ENCODE peak calls at places on chromosomes 2 and 18, in ten cellular contexts. U is body of pancreas, E is HCT116, R is fibroblast of lung, M is MM.1S, G is tibial artery, P is hepatocyte, T is astrocyte, F is uterus, J is testis. Q is an unnamed sample.

GRCh38 chr2:165791811-165792454 is 2.1 kb downstream of the GALNT3 start:
- DNase-seq in U (no peak), E (no peak), R (peak; percentile 82), M (no peak), G (no peak), P (no peak), T (peak; percentile 78), F (no peak), J (no peak), Q (no peak)

GRCh38 chr18:9648431-9649163 is 34.2 kb upstream of the PPP4R1 start:
- DNase-seq in U (no peak), E (no peak), R (no peak), M (no peak), G (no peak), P (no peak), T (no peak), F (no peak), J (no peak), Q (no peak)

GRCh38 chr18:34729264-34729663 is 19.2 kb downstream of the DTNA start:
- DNase-seq in U (no peak), E (peak; percentile 29), R (peak; percentile 36), M (no peak), G (no peak), P (peak; percentile 75), T (no peak), F (no peak), J (peak; percentile 14), Q (no peak)

GRCh38 chr18:22074343-22075070 is 94.9 kb upstream of the GATA6 start:
- DNase-seq in U (no peak), E (no peak), R (no peak), M (no peak), G (peak; percentile 13), P (no peak), T (no peak), F (no peak), J (no peak), Q (no peak)

GRCh38 chr18:3005462-3005861 is 7.5 kb downstream of the LPIN2 start:
- DNase-seq in U (no peak), E (no peak), R (no peak), M (no peak), G (no peak), P (no peak), T (no peak), F (no peak), J (no peak), Q (no peak)

GRCh38 chr2:47313141-47313691 is 89.7 kb upstream of the MSH2 start:
- DNase-seq in U (no peak), E (peak; percentile 50), R (no peak), M (no peak), G (peak; percentile 16), P (peak; percentile 87), T (peak; percentile 38), F (no peak), J (no peak), Q (peak; percentile 39)

GRCh38 chr2:239309398-239310245 is 91.2 kb downstream of the HDAC4 start:
- DNase-seq in U (peak; percentile 7), E (no peak), R (no peak), M (no peak), G (peak; percentile 72), P (no peak), T (no peak), F (peak; percentile 31), J (peak; percentile 14), Q (peak; percentile 68)

GRCh38 chr2:45814528-45814927 is 163.1 kb downstream of the PRKCE start:
- DNase-seq in U (no peak), E (no peak), R (no peak), M (no peak), G (no peak), P (no peak), T (no peak), F (peak; percentile 54), J (no peak), Q (peak; percentile 26)

GRCh38 chr2:75006041-75006440 is 47.6 kb downstream of the POLE4 start:
- DNase-seq in U (no peak), E (no peak), R (no peak), M (no peak), G (no peak), P (no peak), T (no peak), F (no peak), J (no peak), Q (no peak)

GRCh38 chr2:75003276-75003675 is 44.8 kb downstream of the POLE4 start:
- DNase-seq in U (no peak), E (no peak), R (peak; percentile 9), M (no peak), G (no peak), P (peak; percentile 27), T (peak; percentile 7), F (no peak), J (no peak), Q (no peak)

GRCh38 chr2:75002007-75002406 is 43.6 kb downstream of the POLE4 start:
- DNase-seq in U (no peak), E (no peak), R (no peak), M (no peak), G (no peak), P (peak; percentile 39), T (no peak), F (no peak), J (no peak), Q (no peak)

GRCh38 chr2:75007061-75007460 is 48.6 kb downstream of the POLE4 start:
- DNase-seq in U (no peak), E (no peak), R (no peak), M (no peak), G (no peak), P (no peak), T (no peak), F (no peak), J (no peak), Q (no peak)

DNA sequence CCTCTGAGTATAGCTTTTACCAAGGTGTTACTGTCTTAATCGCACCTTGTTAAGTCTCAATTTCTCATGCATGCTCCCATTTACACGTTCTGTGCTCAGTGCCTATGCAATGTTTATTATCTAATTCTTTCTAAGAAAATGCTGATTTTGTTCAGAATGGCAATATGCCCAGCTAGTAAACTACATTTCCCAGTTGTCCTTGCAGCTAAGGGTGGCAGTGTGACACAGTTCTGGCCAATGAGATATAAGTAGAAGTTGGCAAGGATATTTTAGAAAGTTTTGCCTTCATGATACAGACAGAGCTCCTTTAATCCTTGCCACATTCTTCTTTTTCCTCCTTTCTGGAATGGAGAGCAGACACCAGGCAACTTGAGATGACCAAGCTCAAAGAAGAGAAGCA is 45.3 kb downstream of the POLE4 start:
- DNase-seq in U (no peak), E (no peak), R (no peak), M (no peak), G (no peak), P (no peak), T (no peak), F (no peak), J (no peak), Q (no peak)
- H3K4me1 ChIP-seq in U (no peaks in the 10 kb centered on the region), E (no peaks in the 10 kb centered on the region), R (no peaks in the 10 kb centered on the region), M (no peaks in the 10 kb centered on the region), G (no peaks in the 10 kb centered on the region), P (no peaks in the 10 kb centered on the region), T (no peaks in the 10 kb centered on the region), F (no peaks in the 10 kb centered on the region), J (no peaks in the 10 kb centered on the region), Q (no peaks in the 10 kb centered on the region)

GRCh38 chr2:219405451-219405850 is 12.7 kb upstream of the DES start:
- DNase-seq in U (no peak), E (no peak), R (no peak), M (no peak), G (peak; percentile 86), P (no peak), T (no peak), F (no peak), J (no peak), Q (no peak)
- TF ChIP-seq CTCF in U (no peak), E (peak; percentile 7), R (peak; percentile 19), M (no peak), G (peak; percentile 22), P (peak; percentile 20), T (no peak), F (peak; percentile 54), J (no peak), Q (no peak)

GRCh38 chr2:99637157-99637697 is 147.4 kb upstream of the REV1 start:
- DNase-seq in U (no peak), E (no peak), R (no peak), M (no peak), G (no peak), P (no peak), T (no peak), F (no peak), J (no peak), Q (no peak)

GRCh38 chr2:99640568-99641215 is 150.9 kb upstream of the REV1 start:
- DNase-seq in U (no peak), E (no peak), R (peak; percentile 60), M (no peak), G (no peak), P (no peak), T (peak; percentile 50), F (no peak), J (no peak), Q (peak; percentile 43)

GRCh38 chr2:99635710-99636431 is 146.1 kb upstream of the REV1 start:
- DNase-seq in U (peak; percentile 19), E (no peak), R (peak; percentile 64), M (no peak), G (peak; percentile 83), P (no peak), T (peak; percentile 47), F (peak; percentile 89), J (peak; percentile 59), Q (no peak)

GRCh38 chr2:99636432-99637034 is 146.7 kb upstream of the REV1 start:
- DNase-seq in U (peak; percentile 27), E (no peak), R (no peak), M (no peak), G (peak; percentile 79), P (no peak), T (no peak), F (peak; percentile 94), J (peak; percentile 87), Q (peak; percentile 73)

DNA sequence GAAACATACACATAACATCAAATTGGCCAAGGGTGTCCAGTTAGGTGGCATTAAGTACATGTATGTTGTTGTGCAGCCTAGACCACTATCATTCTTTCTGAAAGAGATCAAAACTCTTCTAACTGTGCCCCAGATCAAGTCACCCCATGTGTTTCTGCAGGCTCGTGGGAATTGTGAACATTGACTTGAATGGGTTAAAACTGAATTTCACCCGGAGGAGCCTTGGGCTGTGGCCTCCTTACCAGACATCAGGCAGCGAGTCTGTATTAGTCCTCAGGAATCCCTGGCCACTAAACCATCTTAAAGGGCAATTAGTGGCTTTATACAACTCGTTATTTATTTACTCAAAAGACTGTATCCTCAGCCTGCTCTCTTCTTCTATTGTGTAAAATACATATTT is 149.0 kb upstream of the REV1 start:
- DNase-seq in U (no peak), E (no peak), R (no peak), M (no peak), G (no peak), P (no peak), T (no peak), F (no peak), J (no peak), Q (no peak)
- H3K4me3 ChIP-seq in U (no peak overlapping the region), E (no peak overlapping the region), R (no peak overlapping the region), M (no peak overlapping the region), G (no peak overlapping the region), P (no peak overlapping the region), T (no peak overlapping the region), F (no peak overlapping the region), J (no peak overlapping the region), Q (no peak overlapping the region)

GRCh38 chr2:62291052-62291451 is 95.1 kb downstream of the B3GNT2 start:
- DNase-seq in U (no peak), E (no peak), R (no peak), M (no peak), G (no peak), P (no peak), T (no peak), F (no peak), J (no peak), Q (no peak)

GRCh38 chr2:62292190-62292589 is 96.3 kb downstream of the B3GNT2 start:
- DNase-seq in U (peak; percentile 71), E (no peak), R (peak; percentile 80), M (no peak), G (no peak), P (no peak), T (peak; percentile 76), F (no peak), J (no peak), Q (no peak)

GRCh38 chr2:62291517-62292137 is 95.7 kb downstream of the B3GNT2 start:
- DNase-seq in U (no peak), E (no peak), R (no peak), M (no peak), G (no peak), P (no peak), T (no peak), F (no peak), J (no peak), Q (no peak)

GRCh38 chr2:62293490-62294212 is 97.7 kb downstream of the B3GNT2 start:
- DNase-seq in U (peak; percentile 92), E (no peak), R (peak; percentile 37), M (no peak), G (peak; percentile 73), P (peak; percentile 61), T (peak; percentile 29), F (peak; percentile 29), J (peak; percentile 46), Q (peak; percentile 60)

DNA sequence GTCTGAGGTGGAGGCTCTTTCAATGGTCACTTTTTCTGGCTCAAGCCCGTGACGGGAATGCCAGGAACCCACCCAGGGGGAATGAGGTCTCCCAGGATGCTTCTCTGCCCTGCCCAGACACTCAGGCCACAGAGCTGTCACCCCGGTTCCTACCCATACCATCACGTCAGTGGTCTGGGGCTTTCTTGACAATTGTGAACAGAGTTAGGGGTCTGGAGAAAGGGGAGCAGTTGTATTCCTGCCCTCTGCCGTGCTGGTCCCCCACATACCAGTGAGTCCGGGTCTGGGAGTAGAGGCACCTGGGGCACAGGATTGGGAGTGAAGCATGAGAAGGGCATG is 97.2 kb downstream of the B3GNT2 start:
- DNase-seq in U (no peak), E (no peak), R (no peak), M (no peak), G (no peak), P (no peak), T (no peak), F (no peak), J (no peak), Q (no peak)
- H3K4me1 ChIP-seq in U (peaks cover 37% of the 10 kb centered on the region), E (peaks cover 28% of the 10 kb centered on the region), R (no peaks in the 10 kb centered on the region), M (peaks cover 17% of the 10 kb centered on the region), G (peaks cover 32% of the 10 kb centered on the region), P (peaks cover 19% of the 10 kb centered on the region), T (peaks cover 11% of the 10 kb centered on the region), F (no peaks in the 10 kb centered on the region), J (peaks cover 3% of the 10 kb centered on the region), Q (peaks cover 3% of the 10 kb centered on the region)

Q was measured in BE2C.